ENCODE peak calls at places on chromosomes 16 and 17, in five cellular contexts. E, Q, K, D and U are unnamed samples.

GRCh38 chr17:45687594-45687993 is 96.5 kb upstream of the CRHR1 start:
- DNase-seq in Q (no peak), D (no peak), E (no peak), K (no peak), U (no peak)

GRCh38 chr17:63232565-63233310 is 213.4 kb downstream of the CYB561 start:
- DNase-seq in Q (no peak), K (peak; percentile 64), D (no peak), E (no peak), U (no peak)

GRCh38 chr17:44599298-44600175 is 42.3 kb downstream of the FZD2 start:
- DNase-seq in E (peak; percentile 97), K (peak; percentile 86), D (peak; percentile 98), Q (peak; percentile 23), U (peak; percentile 95)

GRCh38 chr17:77266891-77267341 is 126.1 kb downstream of the SEC14L1 start:
- DNase-seq in K (peak; percentile 92), Q (no peak), E (no peak), D (no peak), U (no peak)

GRCh38 chr16:85928411-85928820 is 29.5 kb downstream of the IRF8 start:
- DNase-seq in D (no peak), Q (peak; percentile 27), E (no peak), K (no peak), U (peak; percentile 55)

GRCh38 chr16:46817961-46818360 is 13.0 kb downstream of the C16orf87 start:
- DNase-seq in Q (no peak), K (no peak), D (peak; percentile 59), E (peak; percentile 33), U (no peak)

GRCh38 chr17:9845306-9845705 is 19.6 kb downstream of the GLP2R start:
- DNase-seq in K (peak; percentile 27), Q (no peak), D (peak; percentile 23), E (no peak), U (no peak)

GRCh38 chr17:3988297-3989120 is 24.3 kb upstream of the ATP2A3 start:
- DNase-seq in Q (peak; percentile 6), D (peak; percentile 41), K (no peak), E (peak; percentile 27), U (no peak)

GRCh38 chr16:55703003-55704001 is 47.5 kb downstream of the SLC6A2 start:
- DNase-seq in Q (no peak), D (peak; percentile 44), E (peak; percentile 35), K (peak; percentile 51), U (no peak)

DNA sequence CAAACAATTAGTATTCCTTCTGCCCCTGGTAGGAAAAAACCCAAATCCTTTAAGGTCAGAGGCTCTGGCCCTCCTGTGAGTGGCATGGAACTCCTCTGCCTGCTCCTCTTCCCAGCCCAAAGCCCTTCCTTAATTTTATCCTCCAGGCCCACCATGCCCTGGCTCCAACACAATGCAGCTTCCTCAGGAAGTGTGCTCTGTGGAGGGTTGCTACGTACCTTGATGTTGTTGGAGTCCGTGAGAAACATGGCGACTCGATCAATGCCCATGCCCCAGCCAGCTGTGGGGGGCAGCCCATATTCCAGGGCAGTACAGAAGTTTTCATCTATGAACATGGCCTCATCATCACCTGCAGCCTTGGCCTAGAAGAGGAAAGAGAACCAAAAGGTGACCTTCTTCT is 5.3 kb upstream of the ADAT1 start:
- DNase-seq in Q (no peak), D (no peak), K (no peak), E (no peak), U (no peak)
- H3K36me3 ChIP-seq in Q (no peaks in the 10 kb centered on the region), D (peaks cover 15% of the 10 kb centered on the region), K (peaks cover 80% of the 10 kb centered on the region), E (peaks cover 64% of the 10 kb centered on the region), U (peaks cover 74% of the 10 kb centered on the region)

DNA sequence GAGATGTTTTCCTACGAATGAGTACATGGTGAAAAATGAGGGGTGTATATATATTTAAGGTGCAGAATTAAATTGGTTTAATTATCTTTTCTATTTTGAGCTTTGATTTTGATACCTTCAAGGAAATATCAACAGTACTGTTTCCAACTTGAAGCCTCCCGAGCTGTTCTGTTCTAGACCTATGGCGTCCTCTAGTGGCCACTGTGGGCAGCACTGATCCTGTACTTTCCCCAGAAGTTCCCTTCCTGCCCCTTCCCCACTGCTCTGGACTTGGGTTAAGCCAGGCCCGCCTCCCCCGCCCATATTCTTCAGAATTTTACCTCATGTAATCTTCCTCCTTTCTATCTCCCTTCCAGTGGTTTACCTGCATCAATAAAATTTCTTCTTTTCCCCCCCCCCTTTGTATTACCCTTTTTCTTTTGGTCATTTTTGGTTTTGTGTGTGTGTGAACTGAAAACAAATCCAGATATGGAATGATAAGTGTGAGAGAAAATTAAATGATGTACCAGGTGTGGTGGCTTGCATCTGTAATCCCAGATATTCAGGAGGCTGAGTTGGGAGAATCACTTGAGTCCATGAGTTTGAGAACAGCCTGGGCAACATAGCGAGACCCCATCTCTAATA is 1643.5 kb downstream of the TP53TG3F start:
- DNase-seq in D (no peak), K (no peak), E (no peak), Q (no peak), U (no peak)
- TF ChIP-seq CTCF in D (no peak), K (no peak), E (no peak), Q (no peak), U (no peak)

GRCh38 chr16:89512453-89512852 is 4.2 kb downstream of the SPG7 start:
- DNase-seq in Q (no peak), D (no peak), E (no peak), K (no peak), U (no peak)
- H3K36me3 ChIP-seq in Q (no peaks in the 10 kb centered on the region), D (peaks cover 21% of the 10 kb centered on the region), E (peaks cover 33% of the 10 kb centered on the region), K (peaks cover 56% of the 10 kb centered on the region), U (peaks cover 72% of the 10 kb centered on the region)

GRCh38 chr17:82354804-82355308 is 4.2 kb upstream of the TEX19 start:
- DNase-seq in D (no peak), E (no peak), Q (no peak), K (no peak), U (no peak)

GRCh38 chr17:82358467-82359350 is at the start of gene TEX19:
- DNase-seq in Q (no peak), D (no peak), E (no peak), K (peak; percentile 68), U (no peak)

GRCh38 chr17:82357394-82357793 is 1.7 kb upstream of the TEX19 start:
- DNase-seq in K (no peak), D (no peak), Q (no peak), E (no peak), U (no peak)

GRCh38 chr17:82356028-82356427 is 3.0 kb upstream of the TEX19 start:
- DNase-seq in Q (no peak), E (peak; percentile 53), D (peak; percentile 63), K (peak; percentile 54), U (no peak)

GRCh38 chr17:82356845-82357355 is 2.1 kb upstream of the TEX19 start:
- DNase-seq in K (peak; percentile 88), E (no peak), Q (peak; percentile 67), D (no peak), U (no peak)
- TF ChIP-seq CTCF in K (peak; percentile 46), E (no peak), Q (no peak), D (no peak), U (no peak)

GRCh38 chr17:64500923-64501765 is 4.3 kb upstream of the POLG2 start:
- DNase-seq in K (no peak), Q (no peak), E (no peak), D (no peak), U (no peak)
- H3K36me3 ChIP-seq in K (peaks cover 74% of the 10 kb centered on the region), Q (peaks cover 6% of the 10 kb centered on the region), E (peaks cover 71% of the 10 kb centered on the region), D (peaks cover 29% of the 10 kb centered on the region), U (peaks cover 62% of the 10 kb centered on the region)

GRCh38 chr16:19179890-19180490 is 11.9 kb downstream of the SYT17 start:
- DNase-seq in E (no peak), Q (peak; percentile 78), D (peak; percentile 12), K (peak; percentile 84), U (peak; percentile 44)

GRCh38 chr16:19175492-19176262 is 7.6 kb downstream of the SYT17 start:
- DNase-seq in E (no peak), D (no peak), K (no peak), Q (no peak), U (no peak)

GRCh38 chr16:19174478-19174877 is 6.4 kb downstream of the SYT17 start:
- DNase-seq in K (no peak), D (no peak), E (no peak), Q (no peak), U (no peak)

GRCh38 chr16:19173649-19174383 is 5.8 kb downstream of the SYT17 start:
- DNase-seq in D (no peak), E (no peak), K (no peak), Q (no peak), U (no peak)

DNA sequence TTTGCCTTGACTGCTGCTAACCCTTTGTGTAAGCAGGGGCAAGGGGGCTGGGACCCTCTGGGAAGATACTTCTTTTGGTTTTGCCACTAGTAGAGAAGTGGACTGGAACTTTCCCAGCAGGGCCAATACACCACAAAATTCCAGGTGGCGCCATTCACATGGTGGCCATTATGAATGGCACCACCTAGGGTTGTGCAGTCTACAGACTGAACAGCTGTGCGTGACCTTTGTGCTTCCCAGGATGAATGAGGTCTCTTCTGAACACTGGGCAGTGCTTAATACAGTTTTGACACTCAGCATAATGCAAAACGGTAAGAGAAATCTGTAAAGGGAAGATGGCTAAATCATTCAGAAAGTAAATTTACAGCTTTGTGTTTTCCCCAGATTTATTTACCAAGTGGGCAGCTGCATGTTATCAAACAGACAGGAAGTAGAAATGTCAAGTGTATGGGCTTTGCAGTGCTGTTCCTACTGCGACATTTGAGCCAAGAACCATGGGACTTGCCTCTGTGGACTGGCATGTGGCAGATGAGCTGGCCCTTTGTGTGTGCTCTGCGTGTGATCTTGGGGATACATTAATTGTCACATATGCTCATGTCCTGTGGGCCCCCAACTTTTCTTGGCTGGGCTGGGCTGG is 9.2 kb downstream of the SYT17 start:
- DNase-seq in E (no peak), D (no peak), Q (no peak), K (peak; percentile 57), U (no peak)
- TF ChIP-seq CTCF in E (no peak), D (no peak), Q (no peak), K (peak; percentile 46), U (no peak)